ENCODE peak calls at places on chromosomes 6 and 20, in six cellular contexts. One of them, this sample, is unnamed. For H3K4me1, the result is how much of the 10 kb centered on the place peaks cover.

GRCh38 chr20:34495928-34496327 is 20.3 kb upstream of the DYNLRB1 start:
- DNase-seq in right cardiac atrium: no peak
- DNase-seq in GM23248: no peak
- DNase-seq in ovary: no peak
- DNase-seq in lower lobe of right lung: no peak
- DNase-seq in upper lobe of right lung: no peak
- DNase-seq in this sample: no peak

GRCh38 chr6:27867941-27868705 is 44.1 kb downstream of the OR2B2 start:
- DNase-seq in right cardiac atrium: no peak
- DNase-seq in GM23248: no peak
- DNase-seq in ovary: no peak
- DNase-seq in lower lobe of right lung: no peak
- DNase-seq in upper lobe of right lung: no peak
- DNase-seq in this sample: no peak

GRCh38 chr6:3163248-3163594 is 5.9 kb upstream of the TUBB2A start:
- DNase-seq in right cardiac atrium: no peak
- DNase-seq in GM23248: no peak
- DNase-seq in ovary: no peak
- DNase-seq in lower lobe of right lung: peak
- DNase-seq in upper lobe of right lung: no peak
- DNase-seq in this sample: no peak

GRCh38 chr6:31546339-31546961 is at the start of gene ATP6V1G2:
- DNase-seq in right cardiac atrium: peak
- DNase-seq in GM23248: peak
- DNase-seq in ovary: peak
- DNase-seq in lower lobe of right lung: peak
- DNase-seq in upper lobe of right lung: peak
- DNase-seq in this sample: peak

GRCh38 chr20:44496976-44497375 is 21.3 kb downstream of the TTPAL start:
- DNase-seq in right cardiac atrium: no peak
- DNase-seq in GM23248: peak
- DNase-seq in ovary: no peak
- DNase-seq in lower lobe of right lung: no peak
- DNase-seq in upper lobe of right lung: no peak
- DNase-seq in this sample: no peak

GRCh38 chr20:46058656-46059281 is 29.8 kb downstream of the SLC12A5 start:
- DNase-seq in right cardiac atrium: no peak
- DNase-seq in GM23248: peak
- DNase-seq in ovary: no peak
- DNase-seq in lower lobe of right lung: peak
- DNase-seq in upper lobe of right lung: no peak
- DNase-seq in this sample: no peak

GRCh38 chr6:170093276-170093657 is 197.6 kb downstream of the DLL1 start:
- DNase-seq in right cardiac atrium: no peak
- DNase-seq in GM23248: no peak
- DNase-seq in ovary: peak
- DNase-seq in lower lobe of right lung: peak
- DNase-seq in upper lobe of right lung: peak
- DNase-seq in this sample: no peak

GRCh38 chr20:49228676-49229075 is 9.5 kb downstream of the DDX27 start:
- DNase-seq in right cardiac atrium: no peak
- DNase-seq in GM23248: no peak
- DNase-seq in ovary: no peak
- DNase-seq in lower lobe of right lung: no peak
- DNase-seq in upper lobe of right lung: no peak
- DNase-seq in this sample: no peak

GRCh38 chr20:60725311-60725906 is 526.7 kb upstream of the CDH4 start:
- DNase-seq in right cardiac atrium: no peak
- DNase-seq in GM23248: no peak
- DNase-seq in ovary: no peak
- DNase-seq in lower lobe of right lung: no peak
- DNase-seq in upper lobe of right lung: no peak
- DNase-seq in this sample: no peak

GRCh38 chr6:84033523-84034451 is at the start of gene MRAP2:
- DNase-seq in right cardiac atrium: peak
- DNase-seq in GM23248: peak
- DNase-seq in ovary: no peak
- DNase-seq in lower lobe of right lung: peak
- DNase-seq in upper lobe of right lung: peak
- DNase-seq in this sample: no peak

GRCh38 chr6:163423696-163424095 is 9.2 kb downstream of the QKI start:
- DNase-seq in right cardiac atrium: no peak
- DNase-seq in GM23248: peak
- DNase-seq in ovary: no peak
- DNase-seq in lower lobe of right lung: no peak
- DNase-seq in upper lobe of right lung: no peak
- DNase-seq in this sample: no peak

GRCh38 chr20:53735536-53736050 is 142.0 kb upstream of the ZNF217 start:
- DNase-seq in right cardiac atrium: no peak
- DNase-seq in GM23248: peak
- DNase-seq in ovary: no peak
- DNase-seq in lower lobe of right lung: no peak
- DNase-seq in upper lobe of right lung: no peak
- DNase-seq in this sample: no peak

GRCh38 chr20:43603124-43603523 is 12.4 kb downstream of the IFT52 start:
- DNase-seq in right cardiac atrium: no peak
- DNase-seq in GM23248: no peak
- DNase-seq in ovary: no peak
- DNase-seq in lower lobe of right lung: no peak
- DNase-seq in upper lobe of right lung: no peak
- DNase-seq in this sample: no peak

GRCh38 chr6:75525682-75526081 is 32.1 kb upstream of the FILIP1 start:
- DNase-seq in right cardiac atrium: no peak
- DNase-seq in GM23248: no peak
- DNase-seq in ovary: no peak
- DNase-seq in lower lobe of right lung: no peak
- DNase-seq in upper lobe of right lung: no peak
- DNase-seq in this sample: no peak

GRCh38 chr20:46715292-46715756 is 5.9 kb downstream of the SLC2A10 start:
- DNase-seq in right cardiac atrium: no peak
- DNase-seq in GM23248: peak
- DNase-seq in ovary: peak
- DNase-seq in lower lobe of right lung: no peak
- DNase-seq in upper lobe of right lung: no peak
- DNase-seq in this sample: no peak

GRCh38 chr6:49072146-49072545 is 390.9 kb downstream of the MMUT start:
- DNase-seq in right cardiac atrium: no peak
- DNase-seq in GM23248: no peak
- DNase-seq in ovary: no peak
- DNase-seq in lower lobe of right lung: no peak
- DNase-seq in upper lobe of right lung: no peak
- DNase-seq in this sample: no peak

GRCh38 chr6:162443101-162443500 is 284.5 kb downstream of the PRKN start:
- DNase-seq in right cardiac atrium: no peak
- DNase-seq in GM23248: no peak
- DNase-seq in ovary: no peak
- DNase-seq in lower lobe of right lung: no peak
- DNase-seq in upper lobe of right lung: no peak
- DNase-seq in this sample: no peak

GRCh38 chr6:148398686-148399085 is 56.0 kb downstream of the SASH1 start:
- DNase-seq in right cardiac atrium: no peak
- DNase-seq in GM23248: no peak
- DNase-seq in ovary: no peak
- DNase-seq in lower lobe of right lung: no peak
- DNase-seq in upper lobe of right lung: no peak
- DNase-seq in this sample: no peak

GRCh38 chr6:78565997-78566396 is 301.4 kb upstream of the IRAK1BP1 start:
- DNase-seq in right cardiac atrium: no peak
- DNase-seq in GM23248: no peak
- DNase-seq in ovary: no peak
- DNase-seq in lower lobe of right lung: no peak
- DNase-seq in upper lobe of right lung: no peak
- DNase-seq in this sample: no peak

GRCh38 chr6:136550045-136550329 is 235 bp downstream of the MAP7 start:
- DNase-seq in right cardiac atrium: peak
- DNase-seq in GM23248: peak
- DNase-seq in ovary: peak
- DNase-seq in lower lobe of right lung: no peak
- DNase-seq in upper lobe of right lung: no peak
- DNase-seq in this sample: no peak

GRCh38 chr6:26383624-26384417 is 913 bp downstream of the BTN2A2 start:
- DNase-seq in right cardiac atrium: no peak
- DNase-seq in GM23248: peak
- DNase-seq in ovary: peak
- DNase-seq in lower lobe of right lung: no peak
- DNase-seq in upper lobe of right lung: no peak
- DNase-seq in this sample: no peak

DNA sequence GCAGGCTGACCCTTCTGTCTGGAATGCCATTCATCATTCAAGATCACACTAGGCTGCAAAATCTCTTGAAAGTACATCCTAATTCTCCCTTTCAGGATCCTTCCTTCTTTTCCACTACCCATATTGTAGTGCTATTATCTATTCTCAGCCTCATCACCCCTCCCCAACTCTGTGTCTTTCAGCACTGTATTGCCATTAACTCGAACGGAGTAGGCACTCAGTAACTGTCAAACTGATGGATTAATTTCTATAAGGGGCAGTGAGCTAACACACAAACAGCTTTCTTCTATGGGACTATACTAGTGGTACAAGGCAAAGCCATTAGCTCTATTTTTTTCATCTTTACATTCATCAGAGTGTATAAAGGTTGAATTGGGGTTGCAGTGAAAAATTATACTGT is 46.6 kb downstream of the LAMA4 start:
- DNase-seq in right cardiac atrium: no peak
- DNase-seq in GM23248: no peak
- DNase-seq in ovary: no peak
- DNase-seq in lower lobe of right lung: no peak
- DNase-seq in upper lobe of right lung: no peak
- DNase-seq in this sample: no peak
- H3K4me1 ChIP-seq in right cardiac atrium: under half
- H3K4me1 ChIP-seq in GM23248: half or more
- H3K4me1 ChIP-seq in ovary: under half
- H3K4me1 ChIP-seq in lower lobe of right lung: under half
- H3K4me1 ChIP-seq in upper lobe of right lung: under half
- H3K4me1 ChIP-seq in this sample: under half

GRCh38 chr6:35795453-35796071 is 1.6 kb downstream of the CLPS start:
- DNase-seq in right cardiac atrium: no peak
- DNase-seq in GM23248: no peak
- DNase-seq in ovary: no peak
- DNase-seq in lower lobe of right lung: no peak
- DNase-seq in upper lobe of right lung: no peak
- DNase-seq in this sample: no peak
- H3K4me3 ChIP-seq in right cardiac atrium: no peak
- H3K4me3 ChIP-seq in GM23248: no peak
- H3K4me3 ChIP-seq in ovary: no peak
- H3K4me3 ChIP-seq in lower lobe of right lung: no peak
- H3K4me3 ChIP-seq in upper lobe of right lung: no peak
- H3K4me3 ChIP-seq in this sample: no peak

DNA sequence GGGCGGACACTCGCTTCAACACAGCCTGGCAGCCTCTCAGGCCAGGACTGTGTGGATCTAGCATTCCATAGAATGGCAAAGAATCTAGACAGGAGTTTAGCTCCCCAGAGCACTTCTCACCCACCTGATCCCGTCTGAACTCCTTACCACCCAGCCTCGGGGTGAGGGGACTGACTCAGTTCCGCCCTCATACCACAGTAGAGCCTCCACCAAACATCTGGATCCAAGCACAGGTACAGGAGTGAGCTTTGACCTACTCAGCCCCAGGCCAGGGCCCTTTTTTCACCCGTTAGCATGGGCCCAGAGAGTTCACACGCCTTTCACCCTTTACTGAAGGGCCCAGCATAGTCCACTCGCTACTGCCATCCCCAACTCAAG is 715 bp downstream of the PSMF1 start:
- DNase-seq in right cardiac atrium: no peak
- DNase-seq in GM23248: peak
- DNase-seq in ovary: no peak
- DNase-seq in lower lobe of right lung: no peak
- DNase-seq in upper lobe of right lung: no peak
- DNase-seq in this sample: no peak
- H3K4me1 ChIP-seq in right cardiac atrium: under half
- H3K4me1 ChIP-seq in GM23248: under half
- H3K4me1 ChIP-seq in ovary: under half
- H3K4me1 ChIP-seq in lower lobe of right lung: half or more
- H3K4me1 ChIP-seq in upper lobe of right lung: under half
- H3K4me1 ChIP-seq in this sample: half or more

GRCh38 chr6:167798453-167798852 is 28.3 kb upstream of the AFDN start:
- DNase-seq in right cardiac atrium: no peak
- DNase-seq in GM23248: no peak
- DNase-seq in ovary: no peak
- DNase-seq in lower lobe of right lung: no peak
- DNase-seq in upper lobe of right lung: no peak
- DNase-seq in this sample: no peak
- H3K4me3 ChIP-seq in right cardiac atrium: no peak
- H3K4me3 ChIP-seq in GM23248: no peak
- H3K4me3 ChIP-seq in ovary: no peak
- H3K4me3 ChIP-seq in lower lobe of right lung: no peak
- H3K4me3 ChIP-seq in upper lobe of right lung: no peak
- H3K4me3 ChIP-seq in this sample: no peak

GRCh38 chr20:41044409-41045062 is 15.9 kb downstream of the TOP1 start:
- DNase-seq in right cardiac atrium: no peak
- DNase-seq in GM23248: no peak
- DNase-seq in ovary: no peak
- DNase-seq in lower lobe of right lung: no peak
- DNase-seq in upper lobe of right lung: no peak
- DNase-seq in this sample: no peak
- H3K4me1 ChIP-seq in right cardiac atrium: under half
- H3K4me1 ChIP-seq in GM23248: under half
- H3K4me1 ChIP-seq in ovary: under half
- H3K4me1 ChIP-seq in lower lobe of right lung: half or more
- H3K4me1 ChIP-seq in upper lobe of right lung: under half
- H3K4me1 ChIP-seq in this sample: half or more

DNA sequence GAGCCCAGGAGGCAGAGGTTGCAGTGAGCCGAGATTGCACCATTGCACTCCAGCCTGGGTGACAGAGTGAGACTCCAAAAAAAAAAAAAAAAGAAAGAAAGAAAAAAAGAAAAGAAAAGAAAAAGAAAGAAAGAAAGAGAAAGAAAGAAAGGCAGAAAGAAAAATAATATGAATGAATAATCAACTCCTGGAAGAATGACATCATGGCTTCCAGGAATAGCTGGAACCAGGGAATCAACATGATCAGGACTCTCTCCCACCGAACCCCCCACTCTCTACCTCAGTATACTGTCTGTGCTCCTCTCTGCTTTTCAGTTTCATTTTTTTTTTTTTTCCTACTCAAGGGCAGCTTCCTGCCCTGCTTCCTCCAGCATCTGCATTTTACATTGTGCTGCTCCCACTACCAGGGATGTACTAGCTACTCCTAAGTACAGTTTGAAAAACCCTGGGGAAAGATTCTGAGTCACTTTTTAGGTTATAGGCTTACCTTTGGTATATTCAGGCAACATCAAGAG is 19.7 kb upstream of the MTCL3 start:
- DNase-seq in right cardiac atrium: no peak
- DNase-seq in GM23248: no peak
- DNase-seq in ovary: no peak
- DNase-seq in lower lobe of right lung: no peak
- DNase-seq in upper lobe of right lung: no peak
- DNase-seq in this sample: no peak
- H3K4me3 ChIP-seq in right cardiac atrium: no peak
- H3K4me3 ChIP-seq in GM23248: no peak
- H3K4me3 ChIP-seq in ovary: no peak
- H3K4me3 ChIP-seq in lower lobe of right lung: no peak
- H3K4me3 ChIP-seq in upper lobe of right lung: no peak
- H3K4me3 ChIP-seq in this sample: no peak

GRCh38 chr6:56693246-56693607 is 50.5 kb upstream of the DST start:
- DNase-seq in right cardiac atrium: peak
- DNase-seq in GM23248: peak
- DNase-seq in ovary: peak
- DNase-seq in lower lobe of right lung: peak
- DNase-seq in upper lobe of right lung: peak
- DNase-seq in this sample: no peak
- H3K4me1 ChIP-seq in right cardiac atrium: under half
- H3K4me1 ChIP-seq in GM23248: half or more
- H3K4me1 ChIP-seq in ovary: under half
- H3K4me1 ChIP-seq in lower lobe of right lung: under half
- H3K4me1 ChIP-seq in upper lobe of right lung: under half
- H3K4me1 ChIP-seq in this sample: under half

GRCh38 chr20:21514553-21515251 is 838 bp upstream of the NKX2-2 start:
- DNase-seq in right cardiac atrium: no peak
- DNase-seq in GM23248: no peak
- DNase-seq in ovary: no peak
- DNase-seq in lower lobe of right lung: peak
- DNase-seq in upper lobe of right lung: no peak
- DNase-seq in this sample: no peak
- H3K4me3 ChIP-seq in right cardiac atrium: peak
- H3K4me3 ChIP-seq in GM23248: no peak
- H3K4me3 ChIP-seq in ovary: no peak
- H3K4me3 ChIP-seq in lower lobe of right lung: peak
- H3K4me3 ChIP-seq in upper lobe of right lung: no peak
- H3K4me3 ChIP-seq in this sample: no peak

This sample was measured in CD8-positive, alpha-beta memory T cell.